ENCODE peak calls at places on chromosome 6, in four cellular contexts. K, Y, D and T are unnamed samples.

GRCh38 chr6:129353067-129353466 is 356.9 kb downstream of the ARHGAP18 start:
- DNase-seq in K (peak), Y (no peak), D (no peak), T (peak)

GRCh38 chr6:134379086-134379485 is 61.2 kb upstream of the SGK1 start:
- DNase-seq in K (no peak), Y (no peak), D (no peak), T (peak)

GRCh38 chr6:148523551-148523950 is 180.9 kb downstream of the SASH1 start:
- DNase-seq in K (no peak), Y (no peak), D (no peak), T (no peak)

GRCh38 chr6:140062042-140063041 is 687.9 kb upstream of the CITED2 start:
- DNase-seq in K (no peak), Y (peak), D (peak), T (peak)

GRCh38 chr6:19416811-19417210 is 420.4 kb upstream of the ID4 start:
- DNase-seq in K (no peak), Y (no peak), D (no peak), T (no peak)

GRCh38 chr6:145260491-145260890 is 474.8 kb downstream of the EPM2A start:
- DNase-seq in K (no peak), Y (no peak), D (no peak), T (no peak)

GRCh38 chr6:149990672-149991402 is 27.1 kb downstream of the ULBP1 start:
- DNase-seq in K (no peak), Y (no peak), D (no peak), T (no peak)

GRCh38 chr6:96015321-96015790 is 418 bp upstream of the FUT9 start:
- DNase-seq in K (peak), Y (no peak), D (no peak), T (no peak)

GRCh38 chr6:76682842-76683241 is 610.4 kb upstream of the IMPG1 start:
- DNase-seq in K (no peak), Y (peak), D (no peak), T (peak)

GRCh38 chr6:168607272-168608112 is 166.5 kb downstream of the SMOC2 start:
- DNase-seq in K (no peak), Y (no peak), D (peak), T (peak)

GRCh38 chr6:20706293-20707165 is 172.3 kb downstream of the CDKAL1 start:
- DNase-seq in K (no peak), Y (peak), D (no peak), T (peak)

GRCh38 chr6:3402310-3403243 is 54.3 kb downstream of the SLC22A23 start:
- DNase-seq in K (no peak), Y (no peak), D (no peak), T (peak)

GRCh38 chr6:155528982-155529453 is 73.4 kb upstream of the NOX3 start:
- DNase-seq in K (no peak), Y (peak), D (no peak), T (peak)

GRCh38 chr6:126170875-126171489 is 168.9 kb upstream of the CENPW start:
- DNase-seq in K (peak), Y (peak), D (no peak), T (peak)

GRCh38 chr6:170044836-170045562 is 245.9 kb downstream of the DLL1 start:
- DNase-seq in K (no peak), Y (no peak), D (peak), T (no peak)

GRCh38 chr6:121944361-121944760 is 455.1 kb upstream of the HSF2 start:
- DNase-seq in K (no peak), Y (no peak), D (no peak), T (no peak)

GRCh38 chr6:99739526-99739925 is 132.9 kb downstream of the PRDM13 start:
- DNase-seq in K (no peak), Y (no peak), D (no peak), T (no peak)

GRCh38 chr6:140082867-140083297 is 708.4 kb upstream of the CITED2 start:
- DNase-seq in K (no peak), Y (peak), D (no peak), T (peak)

GRCh38 chr6:44621846-44622245 is 234.3 kb downstream of the CDC5L start:
- DNase-seq in K (no peak), Y (peak), D (no peak), T (no peak)

GRCh38 chr6:108169801-108170606 is 4.2 kb downstream of the NR2E1 start:
- DNase-seq in K (no peak), Y (no peak), D (no peak), T (no peak)

GRCh38 chr6:75481936-75482593 is 11.5 kb downstream of the FILIP1 start:
- DNase-seq in K (no peak), Y (peak), D (no peak), T (no peak)

GRCh38 chr6:104473021-104473429 is 386.7 kb downstream of the HACE1 start:
- DNase-seq in K (no peak), Y (no peak), D (no peak), T (no peak)

GRCh38 chr6:152099816-152100618 is 292.5 kb downstream of the ESR1 start:
- DNase-seq in K (no peak), Y (peak), D (no peak), T (peak)

GRCh38 chr6:35713006-35713405 is 23.8 kb upstream of the ARMC12 start:
- DNase-seq in K (no peak), Y (no peak), D (no peak), T (no peak)

GRCh38 chr6:2920671-2921112 is 17.6 kb upstream of the SERPINB9 start:
- DNase-seq in K (no peak), Y (no peak), D (no peak), T (no peak)

GRCh38 chr6:105608393-105608705 is 205.5 kb upstream of the PREP start:
- DNase-seq in K (no peak), Y (no peak), D (no peak), T (no peak)

GRCh38 chr6:75922226-75922625 is 150.2 kb downstream of the IMPG1 start:
- DNase-seq in K (no peak), Y (peak), D (no peak), T (peak)

GRCh38 chr6:164107297-164107995 is 692.9 kb downstream of the QKI start:
- DNase-seq in K (no peak), Y (peak), D (no peak), T (peak)

GRCh38 chr6:156952401-156952800 is 175.2 kb downstream of the ARID1B start:
- DNase-seq in K (no peak), Y (no peak), D (no peak), T (no peak)

GRCh38 chr6:53615633-53616449 is 49.7 kb downstream of the KLHL31 start:
- DNase-seq in K (no peak), Y (peak), D (no peak), T (peak)

GRCh38 chr6:82571431-82571830 is 207.8 kb downstream of the TPBG start:
- DNase-seq in K (no peak), Y (no peak), D (no peak), T (no peak)

GRCh38 chr6:170085475-170086401 is 205.1 kb downstream of the DLL1 start:
- DNase-seq in K (no peak), Y (no peak), D (no peak), T (no peak)

GRCh38 chr6:167704396-167704801 is 122.3 kb upstream of the AFDN start:
- DNase-seq in K (no peak), Y (no peak), D (peak), T (no peak)

GRCh38 chr6:40789143-40789764 is 202.1 kb upstream of the LRFN2 start:
- DNase-seq in K (peak), Y (no peak), D (no peak), T (no peak)

GRCh38 chr6:82085701-82086100 is 161.8 kb downstream of the IBTK start:
- DNase-seq in K (no peak), Y (no peak), D (no peak), T (no peak)

GRCh38 chr6:11317885-11318771 is 85.7 kb upstream of the NEDD9 start:
- DNase-seq in K (no peak), Y (peak), D (peak), T (peak)

GRCh38 chr6:30915591-30915946 is 1.5 kb downstream of the VARS2 start:
- DNase-seq in K (peak), Y (peak), D (peak), T (peak)

GRCh38 chr6:73309784-73310502 is 44.1 kb downstream of the DPPA5 start:
- DNase-seq in K (peak), Y (peak), D (peak), T (peak)

GRCh38 chr6:108622601-108623335 is 62.1 kb downstream of the FOXO3 start:
- DNase-seq in K (no peak), Y (peak), D (no peak), T (peak)

DNA sequence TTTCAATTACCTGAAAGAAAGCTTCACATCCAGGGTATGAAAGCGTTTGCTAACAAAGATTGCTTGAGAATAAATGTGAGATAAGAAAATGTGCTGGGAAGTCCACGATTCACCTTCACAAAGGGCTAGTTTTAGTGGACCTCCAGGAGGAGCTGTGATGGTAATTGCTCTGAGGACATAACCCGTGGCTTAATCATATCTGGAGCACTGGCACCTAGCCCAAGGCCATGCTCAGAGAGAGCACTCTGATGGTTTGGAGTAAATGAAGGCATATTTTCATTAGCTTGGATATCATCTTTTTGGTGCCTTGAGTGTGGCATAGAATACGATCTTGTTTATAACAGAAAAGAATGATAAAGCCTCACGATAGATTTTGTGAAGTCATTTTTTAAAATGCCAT is 46.9 kb upstream of the BACH2 start:
- DNase-seq in K (no peak), Y (peak), D (peak), T (peak)
- TF ChIP-seq CTCF in K (no peak), Y (no peak), D (no peak), T (no peak)

DNA sequence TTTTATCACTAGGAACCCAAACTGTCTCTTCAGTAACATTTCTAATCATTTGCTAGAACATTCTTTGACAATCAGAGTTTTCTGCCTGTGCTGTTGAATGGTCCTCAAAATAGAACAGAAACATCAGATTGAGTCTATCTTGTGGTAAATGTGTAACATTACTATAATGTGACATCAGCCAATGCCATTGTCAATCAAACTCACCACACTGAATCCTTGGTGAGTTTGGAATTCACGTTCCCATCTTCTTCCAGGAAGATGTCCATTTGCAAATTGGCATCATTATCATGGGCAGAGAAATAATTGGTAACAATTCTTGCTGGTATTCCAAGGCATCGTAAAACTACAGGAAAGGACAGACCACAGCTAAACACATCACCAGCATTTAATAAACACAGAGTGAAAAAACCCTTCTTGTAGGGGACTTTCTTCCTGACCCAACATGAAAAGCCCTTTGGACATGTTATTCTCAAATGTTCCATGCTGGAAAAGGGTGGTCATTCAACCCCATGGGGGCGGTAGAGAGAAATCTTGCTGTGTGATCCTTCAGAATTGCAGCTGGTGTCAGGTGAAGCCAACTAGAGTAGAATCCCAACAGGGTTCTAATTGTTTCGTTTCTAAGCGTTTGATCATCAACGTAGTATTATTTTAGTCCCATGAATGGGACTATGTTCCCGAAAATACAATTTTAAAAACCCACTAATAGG is 98.5 kb downstream of the F13A1 start:
- DNase-seq in K (peak), Y (no peak), D (no peak), T (peak)
- TF ChIP-seq CTCF in K (peak), Y (no peak), D (no peak), T (peak)

DNA sequence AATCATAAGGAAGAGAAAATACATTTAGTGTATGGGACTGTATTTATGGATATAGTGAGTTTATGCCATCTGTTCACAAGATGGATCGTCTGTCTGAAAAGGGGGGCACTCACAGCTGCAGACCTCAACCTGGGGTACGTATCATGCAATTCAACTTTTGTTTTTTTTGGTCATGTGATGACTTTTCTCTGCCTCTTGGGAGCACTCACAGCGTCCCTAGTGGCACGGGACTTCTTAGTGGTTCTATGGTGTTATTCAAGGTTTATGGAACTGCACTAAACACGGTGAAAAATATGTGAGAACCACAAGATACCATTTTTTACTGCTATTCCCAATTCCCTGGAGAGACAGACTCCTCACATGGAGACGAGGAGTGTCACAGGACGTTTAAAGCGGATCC is 60.4 kb upstream of the MPC1 start:
- DNase-seq in K (no peak), Y (no peak), D (no peak), T (no peak)
- TF ChIP-seq CTCF in K (no peak), Y (no peak), D (no peak), T (no peak)

DNA sequence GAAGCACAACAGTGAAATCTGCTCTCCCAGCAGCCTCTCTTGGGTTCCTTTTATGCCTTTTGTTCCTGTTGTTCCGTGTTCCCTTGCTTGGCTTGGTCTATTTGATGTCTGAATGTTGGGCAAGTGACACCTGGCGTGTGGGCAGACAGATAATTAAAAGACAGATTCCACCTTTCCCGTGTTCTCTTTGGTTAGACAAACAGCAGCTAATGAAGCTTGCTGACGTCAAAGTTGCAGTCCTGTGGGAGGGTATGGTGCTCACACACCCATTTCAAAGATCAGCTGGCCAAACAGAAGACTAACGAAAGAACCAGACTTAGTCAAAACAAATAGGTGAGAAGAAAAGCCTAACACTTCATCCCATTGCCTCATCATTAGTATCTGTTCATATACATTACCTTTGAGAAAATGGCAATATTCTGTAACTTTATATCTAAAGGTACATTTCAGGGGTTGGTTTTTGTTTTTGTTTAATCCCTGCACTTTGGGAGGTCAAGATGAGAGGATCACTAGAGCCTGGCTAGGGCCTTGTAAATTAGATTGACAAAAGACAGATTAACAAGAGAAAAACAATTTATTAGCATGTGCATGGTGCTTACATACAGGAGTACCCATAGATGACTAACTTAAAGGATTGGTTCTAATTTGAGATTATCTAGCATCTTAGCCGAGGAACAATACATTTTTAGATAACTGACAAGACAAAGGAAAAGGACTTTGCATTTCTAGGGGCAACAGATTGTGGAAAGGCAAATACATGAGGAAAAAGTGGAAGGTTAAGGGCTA is 48.9 kb upstream of the TNFRSF21 start:
- DNase-seq in K (no peak), Y (no peak), D (no peak), T (no peak)
- TF ChIP-seq CTCF in K (no peak), Y (no peak), D (no peak), T (no peak)

GRCh38 chr6:42095066-42095465 is 44.7 kb downstream of the TAF8 start:
- DNase-seq in K (no peak), Y (no peak), D (no peak), T (no peak)

GRCh38 chr6:42099340-42100028 is 42.9 kb downstream of the C6orf132 start:
- DNase-seq in K (no peak), Y (peak), D (no peak), T (peak)

GRCh38 chr6:42091718-42092023 is 41.3 kb downstream of the TAF8 start:
- DNase-seq in K (no peak), Y (no peak), D (no peak), T (no peak)

GRCh38 chr6:42093582-42094329 is 43.4 kb downstream of the TAF8 start:
- DNase-seq in K (no peak), Y (no peak), D (no peak), T (no peak)

DNA sequence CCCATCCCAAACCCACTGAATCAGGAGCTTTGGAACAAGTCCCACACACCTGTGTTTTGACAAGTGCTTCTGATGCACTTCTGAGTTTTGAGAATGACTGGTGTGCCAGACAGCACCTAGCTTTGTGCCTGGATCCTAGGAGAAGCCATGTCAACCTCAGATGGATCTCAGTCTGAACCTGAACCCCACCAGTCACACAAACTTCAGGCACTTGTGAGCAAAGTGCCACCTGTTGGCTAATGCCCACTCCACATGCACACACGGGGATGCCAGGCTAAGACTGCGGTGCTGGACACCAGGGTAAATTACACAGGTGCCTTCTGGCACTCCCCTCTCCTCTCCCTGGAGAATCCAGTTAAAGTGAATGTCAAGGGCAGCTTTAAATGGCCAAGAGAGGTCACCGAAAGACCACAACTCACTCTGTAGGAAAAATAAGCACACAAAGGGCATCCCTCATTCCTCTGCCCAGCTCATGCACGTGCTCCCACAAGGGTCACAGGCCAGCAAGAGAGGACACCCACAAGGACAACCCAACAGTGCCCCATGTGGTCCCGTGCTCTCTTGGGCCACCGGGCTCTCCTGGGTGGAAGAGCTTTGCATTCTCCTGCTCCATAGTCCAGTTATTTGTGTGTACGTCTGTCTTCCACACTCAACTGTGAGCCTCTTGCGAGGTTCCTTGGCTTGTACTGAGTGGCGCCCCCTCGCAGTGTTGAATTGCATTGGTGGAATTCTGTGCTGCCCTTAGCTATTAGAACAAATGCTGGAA is 45.6 kb downstream of the TAF8 start:
- DNase-seq in K (peak), Y (no peak), D (no peak), T (no peak)
- TF ChIP-seq CTCF in K (no peak), Y (no peak), D (no peak), T (peak)

DNA sequence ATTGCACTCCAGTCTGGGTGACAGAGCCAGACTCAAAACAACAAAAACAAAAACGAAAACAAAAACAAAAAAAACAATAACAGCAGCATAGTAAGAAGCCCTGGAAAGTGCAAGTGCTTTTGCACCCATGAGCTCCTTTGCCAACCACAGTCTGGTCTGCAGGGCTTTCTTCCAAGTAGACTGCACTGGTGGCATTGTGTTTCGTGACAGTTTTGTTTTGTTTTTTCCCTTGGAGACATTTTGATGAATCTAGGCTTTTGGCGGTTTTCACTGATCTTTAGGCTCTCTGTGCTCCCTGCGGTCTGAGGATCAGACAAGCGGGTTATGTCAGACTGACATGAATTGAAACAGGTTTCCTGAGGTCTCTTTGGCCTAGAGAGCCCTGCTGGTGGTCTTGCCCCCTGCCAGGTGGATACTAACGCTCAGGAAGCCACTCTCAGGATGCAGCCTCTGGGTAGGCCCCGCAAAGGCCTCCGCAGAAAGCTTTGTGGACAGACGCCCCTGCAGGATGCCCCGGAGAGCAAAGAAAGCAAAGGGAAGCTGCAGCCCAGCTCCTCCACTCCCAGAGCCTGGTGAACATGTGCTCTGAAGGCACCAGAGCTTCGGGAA is 555.4 kb upstream of the AGPAT4 start:
- DNase-seq in K (no peak), Y (no peak), D (no peak), T (no peak)
- TF ChIP-seq CTCF in K (no peak), Y (no peak), D (no peak), T (no peak)

GRCh38 chr6:48994811-48995210 is 468.2 kb downstream of the MMUT start:
- DNase-seq in K (no peak), Y (no peak), D (no peak), T (peak)
- TF ChIP-seq CTCF in K (no peak), Y (no peak), D (no peak), T (no peak)